ENCODE peak calls at places on chromosomes 12 and 14, in seven cellular contexts. Z, N, B, A, W, Q and P are unnamed samples.

GRCh38 chr12:18552829-18553228 is 185.0 kb downstream of the PLCZ1 start:
- DNase-seq in Z (no peak), N (no peak), B (no peak), A (no peak), W (no peak), Q (no peak), P (no peak)

GRCh38 chr12:17992002-17992656 is 97.9 kb downstream of the RERGL start:
- DNase-seq in Z (no peak), N (peak; percentile 29), B (no peak), A (no peak), W (no peak), Q (peak; percentile 45), P (peak; percentile 46)

GRCh38 chr12:123267991-123268843 is 3.4 kb downstream of the CDK2AP1 start:
- DNase-seq in Z (peak; percentile 46), N (no peak), B (peak; percentile 18), A (no peak), W (no peak), Q (no peak), P (no peak)

GRCh38 chr12:6380141-6381121 is 3.5 kb upstream of the LTBR start:
- DNase-seq in Z (no peak), N (no peak), B (no peak), A (no peak), W (no peak), Q (no peak), P (no peak)

GRCh38 chr12:4273651-4274395 is at the start of gene CCND2:
- DNase-seq in Z (peak; percentile 90), N (peak; percentile 81), B (peak; percentile 60), A (peak; percentile 38), W (no peak), Q (peak; percentile 46), P (peak; percentile 81)

GRCh38 chr12:9848899-9849298 is 20.3 kb downstream of the CLEC2B start:
- DNase-seq in Z (no peak), N (no peak), B (no peak), A (no peak), W (no peak), Q (no peak), P (no peak)

GRCh38 chr12:82176761-82177490 is 181.3 kb downstream of the CCDC59 start:
- DNase-seq in Z (no peak), N (no peak), B (no peak), A (no peak), W (no peak), Q (peak; percentile 26), P (no peak)

GRCh38 chr12:82182601-82183000 is 175.6 kb downstream of the CCDC59 start:
- DNase-seq in Z (no peak), N (no peak), B (no peak), A (no peak), W (no peak), Q (peak; percentile 17), P (no peak)

GRCh38 chr12:123757555-123757954 is 4.5 kb upstream of the DNAH10 start:
- DNase-seq in Z (no peak), N (peak; percentile 28), B (no peak), A (no peak), W (no peak), Q (peak; percentile 11), P (no peak)

GRCh38 chr14:90545966-90546751 is 149.3 kb downstream of the CALM1 start:
- DNase-seq in Z (peak; percentile 60), N (no peak), B (no peak), A (no peak), W (no peak), Q (no peak), P (no peak)